ENCODE peak calls at places on chromosome 14, in five cellular contexts. V is K562, G is SK-N-SH, A is GM12878, Y is HepG2. Z is an unnamed sample.

GRCh38 chr14:77844802-77845201 is 44.9 kb downstream of the ADCK1 start:
- DNase-seq in A (no peak), V (no peak), G (no peak), Y (no peak), Z (no peak)

GRCh38 chr14:22837750-22838538 is 1.6 kb downstream of the MMP14 start:
- DNase-seq in V (no peak), G (no peak), A (no peak), Y (no peak), Z (peak)

GRCh38 chr14:68328509-68328908 is 464.4 kb downstream of the ZFP36L1 start:
- DNase-seq in A (no peak), Y (no peak), V (no peak), G (no peak), Z (no peak)

GRCh38 chr14:24662753-24663152 is 28.8 kb upstream of the GZMB start:
- DNase-seq in A (no peak), Y (no peak), G (no peak), V (no peak), Z (no peak)

GRCh38 chr14:104144911-104145825 is 6.8 kb downstream of the KIF26A start:
- DNase-seq in V (no peak), G (peak), Y (no peak), A (no peak), Z (peak)

GRCh38 chr14:41062826-41063225 is 543.9 kb upstream of the LRFN5 start:
- DNase-seq in V (no peak), G (no peak), A (no peak), Y (no peak), Z (no peak)

GRCh38 chr14:23310546-23310945 is 3.9 kb downstream of the BCL2L2 start:
- DNase-seq in V (no peak), G (no peak), A (no peak), Y (no peak), Z (no peak)

GRCh38 chr14:60561845-60562746 is 53.1 kb downstream of the SIX6 start:
- DNase-seq in V (peak), Y (peak), G (peak), A (peak), Z (peak)

GRCh38 chr14:104235686-104236085 is 97.3 kb downstream of the KIF26A start:
- DNase-seq in V (no peak), A (no peak), G (no peak), Y (no peak), Z (peak)

GRCh38 chr14:58805605-58806358 is 168.0 kb downstream of the DACT1 start:
- DNase-seq in Y (no peak), A (no peak), G (no peak), V (no peak), Z (no peak)

GRCh38 chr14:72700338-72701231 is 193.3 kb downstream of the DPF3 start:
- DNase-seq in A (no peak), Y (no peak), V (no peak), G (no peak), Z (no peak)

GRCh38 chr14:102314242-102315011 is 5.1 kb upstream of the ZNF839 start:
- DNase-seq in Y (peak), A (no peak), G (peak), V (peak), Z (peak)

GRCh38 chr14:104142136-104143041 is 4.0 kb downstream of the KIF26A start:
- DNase-seq in V (no peak), G (peak), Y (no peak), A (no peak), Z (peak)

GRCh38 chr14:105945891-105946290 is 419.5 kb downstream of the TMEM121 start:
- DNase-seq in A (no peak), Y (no peak), G (no peak), V (no peak), Z (no peak)

GRCh38 chr14:94217116-94217515 is 43.0 kb downstream of the PPP4R4 start:
- DNase-seq in A (no peak), V (no peak), G (no peak), Y (no peak), Z (no peak)
- TF ChIP-seq RFX5 in A (no peak), V (no peak), G (no peak), Y (no peak), Z (no peak)

GRCh38 chr14:89420502-89420901 is 3.5 kb upstream of the FOXN3 start:
- DNase-seq in G (no peak), Y (peak), V (no peak), A (no peak), Z (no peak)
- TF ChIP-seq SIN3A in G (no peak), Y (no peak), V (no peak), A (no peak), Z (no peak)

DNA sequence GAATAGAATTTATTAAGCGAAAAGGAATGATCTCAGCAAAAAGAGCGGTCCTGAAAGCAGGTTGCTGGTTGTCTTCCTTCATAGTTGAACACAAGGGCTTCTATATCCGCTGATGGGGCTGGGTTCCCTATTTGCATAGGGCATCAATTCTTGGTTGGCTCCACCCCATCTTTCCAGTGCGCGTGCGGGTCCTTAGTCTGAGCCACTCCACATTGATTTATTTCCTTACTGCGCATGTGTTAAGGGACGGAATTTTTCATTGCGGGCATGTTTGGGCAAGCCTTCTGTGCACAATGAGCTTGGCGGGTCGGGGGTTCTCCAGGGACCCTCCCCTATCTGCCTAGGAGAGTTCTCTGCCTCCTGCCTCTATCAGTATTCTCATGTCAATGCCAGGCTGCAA is 21.2 kb upstream of the DLGAP5 start:
- DNase-seq in G (no peak), Y (no peak), A (no peak), V (no peak), Z (no peak)
- H2AFZ ChIP-seq in G (peak), Y (no peak), A (no peak), V (no peak), Z (peak)

DNA sequence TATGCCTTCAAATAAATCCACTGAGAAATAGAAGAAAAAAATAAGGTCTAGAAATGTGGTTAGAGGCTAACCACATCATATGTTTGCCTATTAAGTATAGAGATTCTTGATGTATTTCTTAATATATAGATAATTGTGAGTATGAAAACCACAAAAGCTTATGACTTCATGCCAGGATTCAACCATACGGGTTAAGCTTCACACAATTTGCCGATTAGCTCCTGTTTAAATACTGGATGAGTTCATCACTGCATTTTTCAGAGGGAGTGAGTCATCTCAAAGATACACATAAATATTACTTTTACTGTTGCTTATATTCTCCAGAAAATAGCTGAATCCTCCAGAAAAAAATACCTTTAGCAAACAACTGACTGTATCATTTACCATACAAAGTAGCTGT is 79.6 kb downstream of the RPL10L start:
- DNase-seq in Y (peak), A (no peak), G (no peak), V (no peak), Z (no peak)
- TF ChIP-seq RFX5 in Y (no peak), A (no peak), G (no peak), V (no peak), Z (no peak)

GRCh38 chr14:75234173-75234855 is 44.3 kb upstream of the FOS start:
- DNase-seq in A (no peak), Y (peak), G (no peak), V (peak), Z (no peak)
- TF ChIP-seq SIN3A in A (no peak), Y (no peak), G (no peak), V (no peak), Z (no peak)

Z was measured in H1.